ENCODE peak calls at places on chromosomes 16 and 17, in five cellular contexts. N is fibroblast of lung, D is gastrocnemius medialis, Q is neural progenitor cell, G is brain microvascular endothelial cell. F is an unnamed sample.
A peak's percentile ranks its signal among the peaks of the same experiment; 100 is the strongest.

GRCh38 chr16:30054959-30055553 is 10.5 kb upstream of the ALDOA start:
- DNase-seq in N (no peak), D (no peak), Q (peak; percentile 79), G (no peak), F (no peak)

GRCh38 chr17:2835791-2836190 is 39.6 kb downstream of the RAP1GAP2 start:
- DNase-seq in N (no peak), D (no peak), Q (no peak), G (no peak), F (no peak)

GRCh38 chr16:48831081-48831722 is 221.2 kb upstream of the N4BP1 start:
- DNase-seq in N (no peak), D (no peak), Q (peak; percentile 54), G (no peak), F (no peak)

GRCh38 chr17:73476890-73477350 is 165.1 kb upstream of the CDC42EP4 start:
- DNase-seq in N (no peak), D (no peak), Q (no peak), G (no peak), F (no peak)

GRCh38 chr17:76353004-76353598 is 615 bp downstream of the PRPSAP1 start:
- DNase-seq in N (no peak), D (no peak), Q (peak; percentile 63), G (no peak), F (no peak)

GRCh38 chr17:38743556-38744171 is 4.5 kb downstream of the PCGF2 start:
- DNase-seq in N (no peak), D (no peak), Q (no peak), G (no peak), F (no peak)

GRCh38 chr17:10075919-10076318 is 122.5 kb downstream of the GAS7 start:
- DNase-seq in N (no peak), D (no peak), Q (no peak), G (no peak), F (no peak)

GRCh38 chr16:89279666-89280481 is 62.4 kb downstream of the ZNF778 start:
- DNase-seq in N (no peak), D (no peak), Q (no peak), G (no peak), F (no peak)

GRCh38 chr17:44912763-44913544 is 2.3 kb downstream of the GFAP start:
- DNase-seq in N (no peak), D (no peak), Q (no peak), G (no peak), F (no peak)

GRCh38 chr17:16214190-16215001 is 938 bp downstream of the NCOR1 start:
- DNase-seq in N (peak; percentile 25), D (no peak), Q (peak; percentile 13), G (no peak), F (no peak)

GRCh38 chr16:3752984-3753383 is 35.7 kb upstream of the TRAP1 start:
- DNase-seq in N (peak; percentile 4), D (peak; percentile 66), Q (no peak), G (no peak), F (no peak)

GRCh38 chr17:45246861-45247428 is 14.9 kb downstream of the SPATA32 start:
- DNase-seq in N (peak; percentile 23), D (no peak), Q (peak; percentile 89), G (no peak), F (no peak)

GRCh38 chr17:15999974-16000827 is 577 bp downstream of the TTC19 start:
- DNase-seq in N (peak; percentile 39), D (no peak), Q (peak; percentile 84), G (peak; percentile 20), F (peak; percentile 42)

GRCh38 chr16:65012357-65012756 is 109.5 kb downstream of the CDH11 start:
- DNase-seq in N (peak; percentile 88), D (no peak), Q (no peak), G (peak; percentile 31), F (peak; percentile 13)

GRCh38 chr17:27756467-27757371 is 43.6 kb downstream of the NOS2 start:
- DNase-seq in N (peak; percentile 13), D (no peak), Q (peak; percentile 64), G (peak; percentile 53), F (peak; percentile 72)

GRCh38 chr16:81885976-81886586 is 107.0 kb downstream of the PLCG2 start:
- DNase-seq in N (peak; percentile 8), D (no peak), Q (peak; percentile 60), G (peak; percentile 16), F (peak; percentile 38)

GRCh38 chr17:63542942-63543821 is 7.1 kb upstream of the DCAF7 start:
- DNase-seq in N (no peak), D (no peak), Q (no peak), G (no peak), F (no peak)

GRCh38 chr17:75970011-75970523 is 8.9 kb downstream of the ACOX1 start:
- DNase-seq in N (no peak), D (no peak), Q (no peak), G (no peak), F (peak; percentile 58)

GRCh38 chr17:18988546-18989173 is 15.9 kb downstream of the FAM83G start:
- DNase-seq in N (no peak), D (no peak), Q (no peak), G (no peak), F (no peak)

GRCh38 chr17:71735893-71736292 is 384.9 kb upstream of the SOX9 start:
- DNase-seq in N (no peak), D (no peak), Q (no peak), G (no peak), F (no peak)

GRCh38 chr17:10812674-10813073 is 8.8 kb upstream of the TMEM238L start:
- DNase-seq in N (no peak), D (no peak), Q (no peak), G (no peak), F (no peak)

GRCh38 chr17:77577491-77577890 is 381.0 kb upstream of the TNRC6C start:
- DNase-seq in N (no peak), D (no peak), Q (no peak), G (no peak), F (no peak)

GRCh38 chr17:67471118-67471517 is 94.0 kb downstream of the PITPNC1 start:
- DNase-seq in N (no peak), D (no peak), Q (no peak), G (no peak), F (no peak)

GRCh38 chr17:67475161-67475887 is 98.2 kb downstream of the PITPNC1 start:
- DNase-seq in N (peak; percentile 63), D (peak; percentile 45), Q (peak; percentile 73), G (peak; percentile 66), F (peak; percentile 83)

GRCh38 chr17:67476787-67477335 is 99.8 kb downstream of the PITPNC1 start:
- DNase-seq in N (no peak), D (no peak), Q (no peak), G (no peak), F (no peak)

GRCh38 chr17:67477687-67478086 is 100.6 kb downstream of the PITPNC1 start:
- DNase-seq in N (peak; percentile 69), D (no peak), Q (no peak), G (peak; percentile 49), F (no peak)

GRCh38 chr17:67474081-67474661 is 97.1 kb downstream of the PITPNC1 start:
- DNase-seq in N (peak; percentile 80), D (no peak), Q (peak; percentile 26), G (peak; percentile 33), F (peak; percentile 96)
- TF ChIP-seq CTCF in N (no peak), D (no peak), Q (no peak), G (no peak), F (peak; percentile 26)

DNA sequence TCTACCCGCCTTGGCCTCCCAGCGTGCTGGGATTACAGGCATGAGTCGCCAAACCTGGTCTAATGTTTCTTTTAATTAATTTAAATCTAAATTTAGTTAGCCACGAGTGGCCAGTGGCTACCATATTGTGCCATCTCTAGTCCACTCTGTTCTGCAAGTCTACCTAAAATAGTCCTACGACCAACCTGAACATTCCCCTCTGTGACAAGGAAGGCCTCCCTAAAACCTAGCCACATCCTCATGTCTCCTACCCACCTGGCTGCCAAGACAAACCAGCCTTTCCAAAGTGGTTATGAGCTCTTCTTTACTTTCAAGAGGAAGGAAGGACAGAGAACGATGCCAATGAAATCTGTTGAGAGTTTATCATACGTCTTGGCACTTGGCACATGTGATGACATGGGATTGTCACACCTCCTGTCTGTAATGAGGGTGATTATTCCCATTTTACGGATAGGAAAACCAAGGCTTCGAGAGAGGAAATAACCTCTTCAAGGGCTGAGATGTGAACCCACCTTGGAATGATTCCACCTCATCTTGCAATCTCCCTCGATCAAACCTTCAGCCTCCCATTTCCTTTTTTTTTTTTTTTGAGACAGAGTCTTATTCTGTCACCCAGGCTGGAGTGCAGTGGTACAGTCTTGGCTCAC is 19.7 kb downstream of the MYH11 start:
- DNase-seq in N (no peak), D (no peak), Q (no peak), G (no peak), F (no peak)
- H3K4me3 ChIP-seq in N (no peak overlapping the region), D (no peak overlapping the region), Q (no peak overlapping the region), G (no peak overlapping the region), F (no peak overlapping the region)

GRCh38 chr17:36773039-36773438 is 164.2 kb upstream of the LHX1 start:
- DNase-seq in N (no peak), D (no peak), Q (no peak), G (no peak), F (no peak)

GRCh38 chr17:36768355-36768754 is 167.0 kb downstream of the MRM1 start:
- DNase-seq in N (no peak), D (no peak), Q (no peak), G (no peak), F (no peak)
- TF ChIP-seq CTCF in N (no peak), D (no peak), Q (no peak), G (peak; percentile 34), F (peak; percentile 3)

DNA sequence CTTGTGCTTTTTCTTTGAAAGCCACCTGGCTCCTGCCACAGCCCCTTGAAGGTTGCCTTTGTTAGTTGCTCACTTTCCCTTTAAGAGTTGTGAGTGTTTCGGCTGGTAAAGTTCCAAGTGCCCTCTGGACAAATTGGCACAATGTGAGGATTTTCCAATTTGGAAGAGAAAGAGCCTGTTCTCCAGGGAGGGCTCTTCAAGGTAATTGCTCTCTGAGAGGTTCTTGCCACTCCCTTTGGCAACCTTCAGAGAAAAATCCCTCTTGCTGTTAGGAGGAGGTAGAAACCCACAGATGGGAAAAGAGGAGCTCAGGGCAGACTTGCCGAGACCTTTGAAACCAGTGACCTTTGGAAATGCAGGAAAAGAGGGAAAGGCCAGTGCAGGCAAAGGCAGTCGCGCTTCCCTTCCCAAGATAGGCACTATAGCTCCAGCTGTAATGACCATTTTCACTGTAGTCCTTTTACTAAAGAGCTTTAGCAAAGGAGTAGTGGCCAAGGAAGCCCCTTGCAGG is 49.0 kb upstream of the AKAP1 start:
- DNase-seq in N (no peak), D (no peak), Q (no peak), G (no peak), F (no peak)
- H3K4me3 ChIP-seq in N (no peak overlapping the region), D (no peak overlapping the region), Q (no peak overlapping the region), G (no peak overlapping the region), F (no peak overlapping the region)

GRCh38 chr16:86029131-86029741 is 130.3 kb downstream of the IRF8 start:
- DNase-seq in N (peak; percentile 63), D (no peak), Q (no peak), G (peak; percentile 7), F (peak; percentile 25)
- TF ChIP-seq CTCF in N (no peak), D (no peak), Q (no peak), G (no peak), F (no peak)

GRCh38 chr17:40416671-40417070 is 1.0 kb downstream of the TOP2A start:
- DNase-seq in N (no peak), D (no peak), Q (no peak), G (no peak), F (no peak)

GRCh38 chr17:40417258-40417608 is 463 bp downstream of the TOP2A start:
- DNase-seq in N (peak; percentile 12), D (no peak), Q (peak; percentile 71), G (peak; percentile 22), F (no peak)

GRCh38 chr17:40418428-40418706 is 671 bp upstream of the TOP2A start:
- DNase-seq in N (no peak), D (no peak), Q (no peak), G (no peak), F (no peak)

GRCh38 chr17:40417609-40418427 is at the start of gene TOP2A:
- DNase-seq in N (peak; percentile 99), D (peak; percentile 98), Q (peak; percentile 100), G (peak; percentile 100), F (peak; percentile 100)

GRCh38 chr17:40419559-40420331 is 2.0 kb upstream of the TOP2A start:
- DNase-seq in N (no peak), D (no peak), Q (peak; percentile 34), G (no peak), F (no peak)
- H3K4me3 ChIP-seq in N (no peak overlapping the region), D (no peak overlapping the region), Q (no peak overlapping the region), G (no peak overlapping the region), F (no peak overlapping the region)

F was measured in fibroblast of pulmonary artery.